ENCODE peak calls at places on chromosomes 11 and 22, in six cellular contexts. X is upper lobe of left lung, E is A549, S is lower lobe of right lung, N is uterus, P is iPS DF 6.9. Z is an unnamed sample.
A peak's percentile ranks its signal among the peaks of the same experiment; 100 is the strongest.

GRCh38 chr11:93740031-93740801 is 1.1 kb downstream of the TAF1D start:
- DNase-seq in X (no peak), E (peak; percentile 25), S (peak; percentile 56), N (no peak), P (no peak), Z (peak; percentile 35)

GRCh38 chr22:44358723-44359440 is 46.1 kb upstream of the SHISAL1 start:
- DNase-seq in X (no peak), E (no peak), S (peak; percentile 29), N (peak; percentile 29), P (no peak), Z (no peak)

GRCh38 chr11:122309262-122309925 is 193.4 kb upstream of the BLID start:
- DNase-seq in X (no peak), E (no peak), S (no peak), N (no peak), P (no peak), Z (no peak)

GRCh38 chr11:7495997-7496545 is 10.8 kb downstream of the OLFML1 start:
- DNase-seq in X (no peak), E (no peak), S (peak; percentile 58), N (no peak), P (no peak), Z (no peak)

GRCh38 chr11:68927280-68928107 is 23.8 kb downstream of the IGHMBP2 start:
- DNase-seq in X (no peak), E (no peak), S (no peak), N (no peak), P (no peak), Z (no peak)

GRCh38 chr11:111194789-111195188 is 50.7 kb upstream of the POU2AF2 start:
- DNase-seq in X (no peak), E (no peak), S (no peak), N (no peak), P (no peak), Z (no peak)

GRCh38 chr11:122656073-122656630 is 630 bp downstream of the UBASH3B start:
- DNase-seq in X (peak; percentile 93), E (peak; percentile 53), S (peak; percentile 75), N (peak; percentile 27), P (no peak), Z (peak; percentile 17)

GRCh38 chr11:6333112-6333511 is 12.8 kb upstream of the CAVIN3 start:
- DNase-seq in X (no peak), E (no peak), S (no peak), N (no peak), P (no peak), Z (no peak)

GRCh38 chr11:446886-447285 is 3.2 kb upstream of the PTDSS2 start:
- DNase-seq in X (no peak), E (no peak), S (peak; percentile 54), N (no peak), P (no peak), Z (no peak)

GRCh38 chr11:67355023-67355793 is 1.9 kb upstream of the POLD4 start:
- DNase-seq in X (peak; percentile 69), E (peak; percentile 40), S (no peak), N (no peak), P (no peak), Z (no peak)
- H3K4me1 ChIP-seq in X (peaks cover 55% of the 10 kb centered on the region), E (peaks cover 86% of the 10 kb centered on the region), S (peaks cover 68% of the 10 kb centered on the region), N (peaks cover 31% of the 10 kb centered on the region), P (peaks cover 8% of the 10 kb centered on the region), Z (peaks cover 48% of the 10 kb centered on the region)

GRCh38 chr11:70530629-70531185 is 132.4 kb downstream of the CTTN start:
- DNase-seq in X (no peak), E (no peak), S (no peak), N (no peak), P (no peak), Z (no peak)
- H3K9me3 ChIP-seq in X (no peaks in the 10 kb centered on the region), E (no peaks in the 10 kb centered on the region), S (no peaks in the 10 kb centered on the region), N (no peaks in the 10 kb centered on the region), P (no peaks in the 10 kb centered on the region), Z (no peaks in the 10 kb centered on the region)

GRCh38 chr22:49627217-49628181 is 200.2 kb downstream of the BRD1 start:
- DNase-seq in X (peak; percentile 61), E (no peak), S (peak; percentile 35), N (no peak), P (no peak), Z (no peak)

GRCh38 chr22:49628351-49629023 is 199.2 kb downstream of the BRD1 start:
- DNase-seq in X (peak; percentile 43), E (no peak), S (peak; percentile 43), N (no peak), P (no peak), Z (no peak)

GRCh38 chr22:49629024-49629570 is 198.6 kb downstream of the BRD1 start:
- DNase-seq in X (peak; percentile 65), E (no peak), S (no peak), N (no peak), P (no peak), Z (no peak)

GRCh38 chr22:49624421-49625177 is 203.1 kb downstream of the BRD1 start:
- DNase-seq in X (peak; percentile 56), E (no peak), S (peak; percentile 27), N (no peak), P (no peak), Z (no peak)

GRCh38 chr22:49626361-49627216 is 201.1 kb downstream of the BRD1 start:
- DNase-seq in X (peak; percentile 41), E (no peak), S (peak; percentile 38), N (no peak), P (no peak), Z (no peak)
- H3K27ac ChIP-seq in X (no peak overlapping the region), E (no peak overlapping the region), S (no peak overlapping the region), N (no peak overlapping the region), P (no peak overlapping the region), Z (no peak overlapping the region)

DNA sequence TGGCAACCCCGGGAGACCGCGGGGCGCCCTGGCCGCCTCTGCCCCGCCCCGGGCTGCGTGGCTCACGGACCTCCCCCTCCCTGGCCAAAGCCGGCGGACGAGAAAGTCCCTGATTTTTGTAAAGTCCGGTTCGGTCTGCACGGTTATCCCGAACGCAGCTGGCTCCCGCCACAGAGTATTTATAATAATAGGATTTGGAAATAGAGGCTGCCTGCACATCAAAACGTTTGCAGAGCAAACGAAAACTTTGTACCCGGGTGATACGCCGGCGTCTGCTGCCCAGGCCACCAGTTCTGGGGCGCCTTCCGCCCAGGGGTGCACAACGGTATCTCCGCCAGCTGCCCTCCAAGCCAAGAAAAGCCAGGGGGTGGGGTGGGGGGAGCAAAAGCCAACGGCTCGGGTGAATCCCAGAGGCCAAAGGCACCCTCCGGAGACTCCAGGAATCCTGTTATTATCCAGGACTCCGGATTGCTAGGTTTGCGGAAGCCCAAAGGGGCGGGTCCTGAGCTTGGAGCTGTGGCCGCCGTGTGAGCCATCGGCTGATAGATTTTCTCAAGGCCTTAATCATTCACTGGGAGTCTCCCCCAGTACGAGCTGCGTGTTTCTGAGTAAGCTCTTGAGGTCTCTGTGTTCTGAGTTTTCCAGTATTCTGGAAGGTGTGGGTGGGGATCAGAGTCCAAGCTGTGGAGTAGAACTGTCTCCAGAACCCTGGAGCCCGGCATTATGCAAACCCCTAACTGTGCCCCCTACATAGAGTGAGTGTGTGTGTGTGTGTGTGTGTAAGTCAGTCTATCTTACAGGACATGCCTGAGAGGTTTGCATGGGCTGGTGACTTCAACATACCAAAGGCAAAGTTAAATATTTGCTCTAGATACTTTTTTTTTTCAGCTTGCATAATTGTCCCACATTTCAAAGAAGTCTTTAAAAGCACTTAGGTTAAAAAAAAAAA is 679 bp upstream of the SHANK2 start:
- DNase-seq in X (no peak), E (peak; percentile 83), S (peak; percentile 63), N (no peak), P (no peak), Z (no peak)
- H3K4me1 ChIP-seq in X (peaks cover 25% of the 10 kb centered on the region), E (peaks cover 32% of the 10 kb centered on the region), S (peaks cover 14% of the 10 kb centered on the region), N (no peaks in the 10 kb centered on the region), P (peaks cover 16% of the 10 kb centered on the region), Z (peaks cover 3% of the 10 kb centered on the region)

GRCh38 chr22:47571616-47572015 is 809.2 kb downstream of the TBC1D22A start:
- DNase-seq in X (no peak), E (no peak), S (no peak), N (no peak), P (no peak), Z (no peak)

GRCh38 chr22:47570851-47571250 is 808.4 kb downstream of the TBC1D22A start:
- DNase-seq in X (no peak), E (no peak), S (no peak), N (no peak), P (no peak), Z (no peak)

GRCh38 chr22:47575291-47575690 is 812.8 kb downstream of the TBC1D22A start:
- DNase-seq in X (no peak), E (no peak), S (no peak), N (no peak), P (no peak), Z (no peak)

GRCh38 chr22:47572443-47572842 is 810.0 kb downstream of the TBC1D22A start:
- DNase-seq in X (no peak), E (no peak), S (no peak), N (no peak), P (no peak), Z (no peak)

GRCh38 chr22:47574551-47574950 is 812.1 kb downstream of the TBC1D22A start:
- DNase-seq in X (no peak), E (no peak), S (no peak), N (no peak), P (no peak), Z (no peak)
- H3K9me3 ChIP-seq in X (no peaks in the 10 kb centered on the region), E (no peaks in the 10 kb centered on the region), S (no peaks in the 10 kb centered on the region), N (no peaks in the 10 kb centered on the region), P (peaks cover 23% of the 10 kb centered on the region), Z (no peaks in the 10 kb centered on the region)

DNA sequence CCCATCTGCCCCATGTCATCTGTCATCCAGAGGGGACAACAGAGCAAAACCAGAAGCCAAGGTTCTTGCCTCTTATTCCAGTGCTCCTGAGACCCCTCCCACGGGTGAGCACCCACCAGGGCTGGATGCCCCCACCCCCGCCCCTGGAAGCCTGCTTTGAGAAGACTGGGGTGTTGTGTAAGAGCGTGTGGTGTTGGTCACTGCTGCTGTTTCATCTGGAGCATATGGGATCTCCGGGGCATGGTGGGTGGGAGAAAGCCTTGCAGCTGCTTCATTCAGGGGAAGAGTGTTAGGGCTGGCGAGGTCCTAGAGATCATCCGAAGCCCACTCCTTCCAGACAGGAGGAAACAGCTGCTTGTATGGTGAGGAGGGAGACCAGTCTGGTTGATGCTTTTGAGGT is 54.1 kb downstream of the CHRDL2 start:
- DNase-seq in X (no peak), E (no peak), S (no peak), N (peak; percentile 22), P (no peak), Z (no peak)
- H3K27ac ChIP-seq in X (no peak overlapping the region), E (peak overlapping the region; percentile 100), S (no peak overlapping the region), N (peak overlapping the region; percentile 95), P (no peak overlapping the region), Z (no peak overlapping the region)

GRCh38 chr11:2327032-2327431 is 25.2 kb downstream of the TSPAN32 start:
- DNase-seq in X (no peak), E (no peak), S (no peak), N (no peak), P (no peak), Z (no peak)
- H3K4me1 ChIP-seq in X (no peaks in the 10 kb centered on the region), E (no peaks in the 10 kb centered on the region), S (no peaks in the 10 kb centered on the region), N (no peaks in the 10 kb centered on the region), P (no peaks in the 10 kb centered on the region), Z (no peaks in the 10 kb centered on the region)